ENCODE peak calls at places on chromosomes 12 and 14, in ten cellular contexts. J is GM12865, E is Calu3, X is RWPE1, P is heart right ventricle, Y is progenitor cell of endocrine pancreas, K is WTC11, D is cardiac muscle cell, W is endodermal cell, B is endothelial cell. G is an unnamed sample.

GRCh38 chr14:103630364-103631108 is 1.5 kb downstream of the KLC1 start:
- DNase-seq in K (no peak), P (no peak), E (no peak), J (no peak), Y (no peak), X (no peak), D (no peak), W (no peak), B (no peak), G (no peak)

GRCh38 chr14:30295980-30296379 is 263.0 kb upstream of the G2E3 start:
- DNase-seq in B (no peak), Y (no peak), J (no peak), W (no peak), X (peak; percentile 14), E (no peak), K (no peak), D (peak; percentile 33), P (no peak), G (no peak)

GRCh38 chr12:85057370-85057963 is 21.3 kb downstream of the LRRIQ1 start:
- DNase-seq in Y (peak; percentile 22), D (peak; percentile 68), J (peak; percentile 62), B (peak; percentile 62), X (peak; percentile 11), W (peak; percentile 80), K (peak; percentile 49), P (peak; percentile 11), E (peak; percentile 61), G (peak; percentile 28)

GRCh38 chr14:76154539-76155126 is 2.9 kb downstream of the GPATCH2L start:
- DNase-seq in W (peak; percentile 47), K (no peak), E (no peak), D (no peak), X (no peak), B (no peak), J (no peak), P (no peak), Y (no peak), G (no peak)

GRCh38 chr14:23185046-23185445 is 1.6 kb upstream of the SLC7A8 start:
- DNase-seq in J (no peak), E (no peak), P (no peak), D (no peak), K (no peak), Y (no peak), W (no peak), B (no peak), X (no peak), G (no peak)

GRCh38 chr14:60845523-60845922 is 111.0 kb downstream of the MNAT1 start:
- DNase-seq in J (peak; percentile 43), B (no peak), E (no peak), W (no peak), D (no peak), Y (no peak), P (no peak), X (no peak), K (no peak), G (no peak)

GRCh38 chr14:104213301-104214034 is 75.1 kb downstream of the KIF26A start:
- DNase-seq in W (no peak), X (no peak), B (no peak), Y (no peak), J (no peak), P (no peak), K (no peak), E (no peak), D (no peak), G (peak; percentile 3)

GRCh38 chr12:52162971-52163370 is 28.8 kb downstream of the KRT80 start:
- DNase-seq in B (no peak), Y (no peak), X (no peak), J (no peak), D (peak; percentile 77), E (no peak), W (no peak), K (no peak), P (no peak), G (no peak)

GRCh38 chr14:97379091-97379531 is 581.9 kb downstream of the VRK1 start:
- DNase-seq in J (peak; percentile 41), W (peak; percentile 73), K (no peak), E (no peak), Y (no peak), P (no peak), D (no peak), B (no peak), X (no peak), G (no peak)

GRCh38 chr12:73863541-73863940 is 674.1 kb upstream of the ATXN7L3B start:
- DNase-seq in B (no peak), P (no peak), X (peak; percentile 45), W (no peak), D (no peak), J (no peak), K (no peak), E (no peak), Y (no peak), G (no peak)

GRCh38 chr14:31391977-31392503 is 28.3 kb downstream of the HEATR5A start:
- DNase-seq in P (no peak), X (no peak), W (no peak), B (no peak), K (no peak), E (no peak), D (no peak), Y (no peak), J (no peak), G (no peak)

GRCh38 chr14:93146119-93146518 is 30.4 kb upstream of the ITPK1 start:
- DNase-seq in E (no peak), X (no peak), D (no peak), W (no peak), J (peak; percentile 53), K (no peak), P (no peak), B (no peak), Y (no peak), G (no peak)

GRCh38 chr12:81147286-81147919 is 69.5 kb downstream of the ACSS3 start:
- DNase-seq in Y (no peak), X (no peak), W (no peak), P (no peak), D (no peak), J (peak; percentile 31), E (no peak), B (no peak), K (no peak), G (no peak)

GRCh38 chr12:83122623-83122934 is 435.9 kb downstream of the TMTC2 start:
- DNase-seq in X (no peak), E (no peak), Y (no peak), K (no peak), J (no peak), B (no peak), D (no peak), W (no peak), P (no peak), G (no peak)

GRCh38 chr12:49369723-49370145 is 2.5 kb downstream of the SPATS2 start:
- DNase-seq in X (no peak), K (peak; percentile 28), W (peak; percentile 76), D (peak; percentile 55), B (peak; percentile 41), E (peak; percentile 28), J (peak; percentile 89), P (no peak), Y (no peak), G (peak; percentile 33)

GRCh38 chr12:51949342-51950030 is 2.0 kb upstream of the ACVR1B start:
- DNase-seq in B (no peak), Y (no peak), X (no peak), W (peak; percentile 31), D (no peak), P (no peak), K (no peak), J (no peak), E (no peak), G (no peak)

GRCh38 chr12:109329710-109330109 is 18.0 kb upstream of the MYO1H start:
- DNase-seq in Y (no peak), K (no peak), D (no peak), J (no peak), X (no peak), P (no peak), E (no peak), W (no peak), B (no peak), G (no peak)
- TF ChIP-seq CTCF in Y (no peak), K (no peak), D (no peak), J (no peak), X (no peak), P (no peak), E (no peak), W (no peak), B (no peak), G (no peak)

GRCh38 chr12:125983784-125984510 is 918.7 kb downstream of the AACS start:
- DNase-seq in D (peak; percentile 51), P (no peak), W (peak; percentile 95), K (no peak), B (no peak), X (peak; percentile 33), J (no peak), Y (peak; percentile 30), E (peak; percentile 38), G (peak; percentile 63)
- TF ChIP-seq CTCF in D (no peak), P (no peak), W (no peak), K (no peak), B (no peak), X (no peak), J (no peak), Y (no peak), E (no peak), G (no peak)

DNA sequence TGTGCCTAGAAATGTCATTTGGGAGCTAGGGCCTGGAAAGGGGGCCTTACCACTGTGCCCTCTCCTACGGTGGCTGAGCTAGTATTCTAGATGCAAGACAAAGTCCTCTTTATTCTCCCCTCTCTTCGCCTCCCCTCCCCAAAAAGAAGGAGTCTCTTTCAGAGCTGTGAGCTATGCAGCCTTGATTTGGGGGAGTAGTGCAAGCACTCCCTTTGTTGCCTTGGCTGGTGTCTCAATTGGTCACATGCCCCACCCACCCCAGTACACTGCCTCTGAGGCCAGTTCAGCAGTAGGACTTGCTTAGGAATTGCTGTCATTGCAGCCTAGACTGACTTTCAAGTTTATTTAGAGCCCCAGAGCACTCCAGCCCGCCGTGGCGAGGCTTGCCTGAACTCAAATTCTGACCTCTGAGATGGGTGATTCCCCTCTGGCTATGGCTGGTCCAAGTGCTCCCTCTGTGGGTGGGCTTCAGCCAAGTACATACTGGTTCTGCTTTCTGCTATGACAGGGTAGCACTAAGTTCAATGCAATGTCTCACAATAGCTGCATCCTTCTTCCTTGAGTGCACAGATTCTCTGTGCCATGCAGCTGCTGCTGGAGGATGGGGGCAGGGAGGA is 37.0 kb upstream of the FBXO33 start:
- DNase-seq in E (peak; percentile 19), K (peak; percentile 56), D (peak; percentile 82), W (peak; percentile 85), P (no peak), Y (no peak), B (peak; percentile 56), J (peak; percentile 83), X (no peak), G (peak; percentile 61)
- TF ChIP-seq CTCF in E (no peak), K (no peak), D (peak; percentile 28), W (peak; percentile 74), P (peak; percentile 5), Y (peak; percentile 39), B (peak; percentile 20), J (peak; percentile 70), X (no peak), G (peak; percentile 15)

GRCh38 chr14:26735811-26736210 is 138.0 kb upstream of the NOVA1 start:
- DNase-seq in J (no peak), E (no peak), Y (no peak), W (no peak), X (no peak), B (no peak), P (no peak), K (no peak), D (no peak), G (no peak)

GRCh38 chr14:26729851-26730250 is 132.0 kb upstream of the NOVA1 start:
- DNase-seq in J (no peak), W (no peak), B (no peak), K (no peak), D (no peak), Y (no peak), P (no peak), E (no peak), X (no peak), G (no peak)

GRCh38 chr14:26730929-26731618 is 133.2 kb upstream of the NOVA1 start:
- DNase-seq in W (peak; percentile 81), B (peak; percentile 41), X (peak; percentile 3), P (no peak), J (no peak), K (peak; percentile 61), D (peak; percentile 53), Y (peak; percentile 8), E (no peak), G (peak; percentile 42)
- TF ChIP-seq CTCF in W (peak; percentile 80), B (peak; percentile 65), X (peak; percentile 14), P (no peak), J (no peak), K (peak; percentile 55), D (peak; percentile 58), Y (peak; percentile 60), E (no peak), G (peak; percentile 66)

G was measured in glutamatergic neuron.